ENCODE peak calls at places on chromosomes 5 and 9, in six cellular contexts. B is endothelial cell; S is activated T-helper 1 cell treated with anti-CD3 and anti-CD28 coated beads, Interleukin-12 subunit alpha, Interleukin-12 subunit beta, Interleukin-2, Interleukin-4 antibody, amounts not matched to agents 30 ng/mL and 10 ng/mL and 1 ng/mL, durations not matched to agents 14 hours and 24 hours and 36 hours; G is HCEC 1CT; Q is HT1080; R is head of caudate nucleus. U is an unnamed sample.

GRCh38 chr9:114671605-114672004 is 10.4 kb downstream of the TEX48 start:
- DNase-seq in B (no peak), Q (no peak), S (no peak), R (no peak), G (no peak), U (no peak)

GRCh38 chr5:175889910-175890684 is 18.7 kb downstream of the CPLX2 start:
- DNase-seq in S (no peak), Q (no peak), R (no peak), G (no peak), B (no peak), U (no peak)

GRCh38 chr5:109998208-109998607 is 308.5 kb downstream of the MAN2A1 start:
- DNase-seq in Q (no peak), B (no peak), G (no peak), R (no peak), S (no peak), U (no peak)

GRCh38 chr5:71697967-71698366 is 21.1 kb upstream of the CARTPT start:
- DNase-seq in S (no peak), B (no peak), R (no peak), G (no peak), Q (peak), U (no peak)

GRCh38 chr5:107519900-107520354 is 150.8 kb downstream of the EFNA5 start:
- DNase-seq in G (no peak), R (no peak), Q (peak), S (no peak), B (no peak), U (no peak)

GRCh38 chr9:112059145-112059979 is 115.7 kb downstream of the SUSD1 start:
- DNase-seq in S (no peak), G (peak), B (no peak), Q (peak), R (peak), U (no peak)

GRCh38 chr9:592225-592624 is 249.3 kb upstream of the DMRT1 start:
- DNase-seq in Q (no peak), B (no peak), R (no peak), G (no peak), S (no peak), U (no peak)

GRCh38 chr5:16464664-16465543 is 696 bp downstream of the ZNF622 start:
- DNase-seq in B (no peak), Q (no peak), G (peak), R (peak), S (no peak), U (peak)

GRCh38 chr9:749712-750111 is 91.8 kb upstream of the DMRT1 start:
- DNase-seq in B (no peak), Q (peak), S (peak), G (no peak), R (no peak), U (peak)

GRCh38 chr9:36470891-36471290 is 70.8 kb upstream of the RNF38 start:
- DNase-seq in B (no peak), S (peak), G (peak), R (peak), Q (peak), U (peak)

GRCh38 chr5:64183956-64184355 is 18.3 kb downstream of the RNF180 start:
- DNase-seq in S (no peak), Q (no peak), B (no peak), G (no peak), R (no peak), U (no peak)

GRCh38 chr5:98570010-98570409 is 203.5 kb upstream of the RGMB start:
- DNase-seq in B (no peak), R (no peak), G (peak), S (no peak), Q (peak), U (no peak)